ENCODE peak calls at places on chromosomes 5 and 9, in four cellular contexts. D is K562, K is GM12878, W is HCT116. E is an unnamed sample.

GRCh38 chr5:176181271-176181855 is 56.9 kb upstream of the SIMC1 start:
- DNase-seq in D (no peak), K (no peak), W (no peak), E (no peak)

GRCh38 chr9:113269871-113270270 is 5.5 kb downstream of the CDC26 start:
- DNase-seq in D (no peak), K (no peak), W (no peak), E (no peak)

GRCh38 chr5:172881691-172882370 is 47.8 kb downstream of the ERGIC1 start:
- DNase-seq in D (peak), K (peak), W (peak), E (no peak)

GRCh38 chr5:81924467-81924866 is 47.4 kb upstream of the ATG10 start:
- DNase-seq in D (no peak), K (no peak), W (no peak), E (no peak)

GRCh38 chr9:18390393-18390792 is 83.6 kb upstream of the ADAMTSL1 start:
- DNase-seq in D (no peak), K (no peak), W (no peak), E (no peak)

GRCh38 chr9:134344068-134344820 is 18.0 kb downstream of the RXRA start:
- DNase-seq in D (peak), K (no peak), W (no peak), E (no peak)

GRCh38 chr5:107063511-107063910 is 607.2 kb downstream of the EFNA5 start:
- DNase-seq in D (no peak), K (no peak), W (no peak), E (no peak)

GRCh38 chr9:5459289-5459829 is 9.0 kb downstream of the CD274 start:
- DNase-seq in D (no peak), K (no peak), W (no peak), E (no peak)

GRCh38 chr5:150599917-150600511 is 40.4 kb upstream of the SYNPO start:
- DNase-seq in D (peak), K (no peak), W (no peak), E (no peak)

GRCh38 chr9:115035872-115036612 is 81.9 kb downstream of the TNC start:
- DNase-seq in D (no peak), K (peak), W (peak), E (no peak)

GRCh38 chr5:173094012-173094661 is 38.0 kb downstream of the CREBRF start:
- DNase-seq in D (no peak), K (no peak), W (no peak), E (no peak)

GRCh38 chr5:122704247-122705036 is 70.4 kb upstream of the SNX2 start:
- DNase-seq in D (peak), K (no peak), W (peak), E (peak)

GRCh38 chr9:114112778-114113585 is 13.9 kb upstream of the KIF12 start:
- DNase-seq in D (no peak), K (no peak), W (no peak), E (no peak)

GRCh38 chr5:151924564-151925395 is at the start of gene GLRA1:
- DNase-seq in D (peak), K (no peak), W (no peak), E (peak)

GRCh38 chr5:68562308-68562707 is 346.8 kb downstream of the PIK3R1 start:
- DNase-seq in D (no peak), K (no peak), W (no peak), E (no peak)

GRCh38 chr5:32419791-32420190 is 24.7 kb downstream of the ZFR start:
- DNase-seq in D (no peak), K (no peak), W (no peak), E (no peak)

DNA sequence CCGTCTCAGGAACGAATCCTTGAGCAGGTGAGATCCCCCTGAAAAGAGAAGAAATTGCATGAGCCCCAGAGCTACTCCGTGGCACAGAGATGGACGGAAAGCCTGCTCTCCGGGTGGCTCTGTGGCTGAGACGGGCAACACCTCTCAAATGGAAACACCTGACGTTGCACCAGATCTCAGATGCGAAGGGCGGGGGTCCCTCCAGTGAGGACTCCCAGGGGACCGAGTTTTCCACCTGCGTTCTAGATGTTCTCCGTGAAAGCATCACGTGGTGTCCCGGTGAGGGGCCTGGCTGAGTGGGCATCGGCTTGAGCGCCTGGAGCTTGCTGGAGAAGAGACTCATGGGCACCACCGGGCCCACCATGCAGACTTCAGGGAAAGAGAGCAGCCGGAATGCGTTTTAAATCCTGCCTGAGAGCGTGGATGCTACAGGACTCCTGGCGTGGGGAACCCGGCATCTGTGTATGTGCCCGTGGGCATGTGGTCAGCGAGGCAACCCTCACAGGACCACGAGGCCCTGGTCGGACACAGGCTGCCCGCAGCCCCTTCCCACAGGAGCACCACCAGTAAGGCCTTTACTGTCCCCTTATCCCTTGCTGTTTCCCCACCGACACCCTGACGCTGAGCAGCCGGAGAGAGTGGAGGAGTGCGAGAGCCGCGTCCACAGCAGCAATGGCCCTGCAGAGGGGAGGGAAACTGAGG is 378.4 kb upstream of the IRX4 start:
- DNase-seq in D (no peak), K (no peak), W (no peak), E (no peak)
- TF ChIP-seq JUND in D (no peak), K (no peak), W (no peak), E (no peak)

DNA sequence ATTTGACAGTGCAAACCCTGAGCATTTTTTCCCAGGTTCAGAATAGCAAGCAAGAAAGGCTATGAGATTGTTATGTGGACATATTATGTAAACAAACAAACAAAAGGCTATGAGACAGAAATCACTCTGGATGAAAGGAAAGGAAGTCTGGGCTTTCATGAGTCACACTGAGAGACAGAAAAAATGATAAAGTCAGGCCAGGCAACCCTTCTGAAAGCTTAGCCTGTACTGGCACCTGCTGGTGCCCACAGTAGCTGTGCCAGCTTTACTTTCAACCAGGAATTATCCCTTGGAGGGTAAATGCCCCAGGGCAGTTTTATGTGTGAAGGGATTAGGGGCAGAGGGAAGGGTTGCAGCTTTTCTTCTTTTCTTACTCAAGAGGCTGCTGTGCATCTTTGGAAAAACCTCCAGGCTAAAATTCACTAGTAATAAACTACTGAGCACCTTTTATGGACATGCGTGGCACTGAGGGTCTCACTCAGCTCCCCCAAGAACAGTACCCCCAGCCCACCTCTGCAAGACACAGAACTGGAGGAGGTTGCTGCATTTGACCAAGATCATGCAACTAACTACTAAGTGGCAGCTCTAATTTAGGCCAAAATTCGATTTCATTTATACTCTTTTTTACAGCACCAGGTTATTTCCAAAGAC is 41.7 kb downstream of the ACTL7B start:
- DNase-seq in D (no peak), K (no peak), W (peak), E (peak)
- TF ChIP-seq JUND in D (no peak), K (no peak), W (no peak), E (no peak)

GRCh38 chr9:127179633-127180401 is 57.4 kb upstream of the ANGPTL2 start:
- DNase-seq in D (no peak), K (no peak), W (no peak), E (no peak)
- TF ChIP-seq JUND in D (no peak), K (no peak), W (no peak), E (no peak)

GRCh38 chr5:67552773-67553172 is 356.2 kb upstream of the CD180 start:
- DNase-seq in D (no peak), K (no peak), W (no peak), E (no peak)

GRCh38 chr5:67547682-67548081 is 351.1 kb upstream of the CD180 start:
- DNase-seq in D (no peak), K (no peak), W (no peak), E (no peak)

GRCh38 chr5:67549263-67549551 is 352.6 kb upstream of the CD180 start:
- DNase-seq in D (no peak), K (no peak), W (no peak), E (no peak)

GRCh38 chr5:67548520-67549262 is 352.1 kb upstream of the CD180 start:
- DNase-seq in D (no peak), K (no peak), W (no peak), E (no peak)

DNA sequence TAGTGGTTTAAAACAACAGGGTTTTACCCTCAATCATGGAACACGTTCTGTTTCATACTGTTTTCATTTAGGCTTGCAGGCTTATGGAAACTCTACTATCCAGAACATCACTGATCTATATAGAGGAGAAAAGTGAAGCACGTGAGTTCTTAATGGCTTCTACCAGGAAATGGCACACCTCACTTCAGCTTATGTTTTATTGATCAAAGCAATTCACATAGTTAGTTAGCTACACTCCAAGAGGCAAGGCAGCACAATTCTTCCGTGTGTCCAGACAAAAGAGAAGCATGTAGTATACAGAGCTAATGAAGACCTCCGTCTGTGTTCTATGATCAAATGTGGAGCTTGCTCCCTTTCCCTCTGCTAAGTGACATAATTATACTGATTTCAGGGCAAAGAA is 353.3 kb upstream of the CD180 start:
- DNase-seq in D (no peak), K (no peak), W (no peak), E (no peak)
- TF ChIP-seq JUND in D (no peak), K (no peak), W (no peak), E (no peak)

DNA sequence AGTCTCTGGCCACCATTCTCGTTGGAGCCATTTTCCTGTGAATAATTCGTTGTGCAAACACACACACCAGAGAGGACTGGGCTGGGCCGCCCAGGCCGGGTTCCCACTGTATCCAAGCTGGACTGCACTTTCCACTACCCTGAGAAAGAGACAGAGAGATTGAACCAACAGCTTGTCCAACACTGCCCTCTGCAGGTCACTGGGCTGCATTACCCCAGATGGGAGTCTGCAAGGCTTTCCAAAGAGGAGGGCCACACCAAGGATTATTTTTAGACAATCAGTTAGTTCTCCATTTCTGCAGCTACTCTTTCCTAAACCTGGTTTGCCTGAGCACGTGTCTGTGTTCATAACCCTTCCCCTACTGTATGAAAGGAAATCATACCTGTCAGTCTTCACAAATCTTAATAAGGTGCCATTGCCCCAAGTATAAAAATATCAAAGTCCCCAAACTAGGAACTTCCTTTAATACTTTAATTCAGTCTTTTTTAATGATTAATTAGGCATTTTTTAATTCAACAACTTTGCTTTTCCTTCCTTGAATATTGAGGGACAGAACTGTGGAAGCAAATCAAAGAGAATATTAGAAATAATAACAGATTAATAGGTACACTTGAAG is 13.3 kb upstream of the FGF1 start:
- DNase-seq in D (peak), K (peak), W (peak), E (peak)
- TF ChIP-seq JUND in D (no peak), K (no peak), W (no peak), E (no peak)

DNA sequence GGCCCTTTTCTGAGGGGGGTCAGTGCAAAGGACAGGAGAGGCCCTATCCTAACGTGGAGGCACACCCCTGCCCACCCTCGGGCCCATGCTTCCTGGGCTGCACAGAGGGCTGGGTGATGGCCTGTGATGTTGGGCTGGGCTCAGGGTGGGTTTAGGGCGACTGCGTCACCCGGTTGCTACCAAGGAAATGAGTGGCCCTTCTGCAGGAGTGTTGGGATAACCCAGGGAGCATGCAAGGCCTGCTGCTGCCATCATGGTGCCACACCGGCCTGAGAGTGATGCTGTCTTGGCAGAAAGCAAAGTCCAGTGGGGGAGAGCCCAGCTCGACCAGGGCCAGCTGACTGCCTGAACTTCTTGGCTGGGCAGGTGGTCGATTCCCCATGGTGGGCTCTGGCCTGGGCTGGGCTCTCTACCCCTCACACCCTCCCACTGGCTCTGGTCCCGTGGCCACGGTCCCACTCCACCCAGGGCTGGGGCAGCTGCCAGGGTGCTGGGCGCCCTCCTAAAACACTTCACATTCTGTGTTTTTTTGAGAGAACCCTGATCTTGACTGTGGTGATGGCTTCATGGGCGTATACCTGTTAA is 21.5 kb upstream of the MRNIP start:
- DNase-seq in D (no peak), K (no peak), W (no peak), E (no peak)
- TF ChIP-seq JUND in D (no peak), K (no peak), W (no peak), E (no peak)

GRCh38 chr5:93899026-93899600 is 157.7 kb upstream of the POU5F2 start:
- DNase-seq in D (peak), K (no peak), W (no peak), E (peak)
- TF ChIP-seq JUND in D (no peak), K (no peak), W (no peak), E (no peak)

DNA sequence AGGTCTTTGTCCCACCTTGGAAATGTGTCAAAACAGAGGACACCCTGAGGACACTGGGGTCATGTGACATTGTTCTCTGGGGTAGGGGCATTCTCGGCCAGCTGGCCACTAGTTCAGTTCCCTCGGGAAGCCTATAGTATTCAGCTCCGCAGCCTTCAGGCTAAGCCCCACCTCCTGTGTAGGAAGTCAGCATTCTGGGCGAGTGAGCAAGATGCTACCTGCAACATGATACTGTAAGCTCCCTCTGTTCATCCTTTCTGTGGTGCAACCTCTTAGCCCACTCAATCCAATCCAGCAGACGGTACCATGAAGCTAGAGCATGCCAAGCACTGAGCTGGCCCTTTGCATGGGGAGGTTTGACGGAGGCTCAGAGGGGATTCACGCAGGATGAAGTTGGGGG is 5.3 kb downstream of the NTNG2 start:
- DNase-seq in D (no peak), K (no peak), W (no peak), E (no peak)
- TF ChIP-seq JUND in D (no peak), K (no peak), W (no peak), E (no peak)

DNA sequence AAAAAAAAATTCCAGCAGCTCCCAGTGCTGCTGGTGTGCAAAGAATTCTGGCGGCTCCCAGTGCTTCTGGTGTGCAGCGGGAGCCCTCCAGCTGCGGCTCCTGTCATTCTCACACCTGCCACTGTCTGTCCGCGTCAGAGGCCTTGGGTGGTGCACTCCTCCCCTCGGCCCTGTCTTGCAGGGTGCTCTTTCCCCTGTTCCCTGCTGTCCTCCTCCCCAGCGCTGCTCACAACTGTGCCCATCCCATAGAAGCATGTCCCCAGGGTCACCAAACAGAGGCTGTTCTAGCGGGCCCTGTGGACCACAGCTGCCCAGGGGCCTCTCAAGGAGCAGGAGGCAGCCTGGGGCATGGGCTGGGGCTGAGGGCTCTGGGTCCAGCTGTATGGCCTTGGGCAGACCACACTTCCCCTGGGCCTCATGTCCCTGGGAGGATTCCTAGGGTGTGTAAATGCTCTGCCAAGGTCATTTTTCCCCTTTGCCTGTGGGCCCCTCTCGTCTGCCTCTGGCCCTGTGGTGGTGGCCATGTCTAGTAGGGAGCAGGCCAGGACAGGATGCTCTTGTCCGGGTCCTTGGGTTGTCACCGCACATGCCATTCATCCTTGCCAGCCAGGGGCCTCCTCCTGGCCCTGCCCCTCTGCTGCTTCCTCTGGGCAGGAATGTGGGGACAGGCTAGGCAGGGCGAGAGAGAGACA is 68.2 kb downstream of the PHF2 start:
- DNase-seq in D (no peak), K (no peak), W (no peak), E (no peak)
- TF ChIP-seq JUND in D (no peak), K (no peak), W (no peak), E (no peak)

GRCh38 chr9:11141357-11141756 is 528.6 kb upstream of the PTPRD start:
- DNase-seq in D (no peak), K (no peak), W (no peak), E (no peak)

GRCh38 chr9:11148189-11148588 is 535.4 kb upstream of the PTPRD start:
- DNase-seq in D (no peak), K (no peak), W (no peak), E (no peak)

GRCh38 chr9:11142965-11143738 is 530.4 kb upstream of the PTPRD start:
- DNase-seq in D (no peak), K (no peak), W (no peak), E (no peak)

GRCh38 chr9:11149065-11149464 is 536.3 kb upstream of the PTPRD start:
- DNase-seq in D (no peak), K (no peak), W (no peak), E (peak)

GRCh38 chr9:11144750-11145149 is 531.9 kb upstream of the PTPRD start:
- DNase-seq in D (no peak), K (no peak), W (no peak), E (no peak)
- TF ChIP-seq JUND in D (no peak), K (no peak), W (no peak), E (no peak)